ENCODE peak calls at places on chromosomes 1 and 21, in six cellular contexts. J is HCT116, T is HL-60, R is SK-N-SH, A is K562, P is Panc1. K is an unnamed sample.
A peak's percentile ranks its signal among the peaks of the same experiment; 100 is the strongest.

GRCh38 chr1:95058974-95059373 is 13.8 kb downstream of the ALG14 start:
- DNase-seq in J (no peak), T (no peak), R (no peak), A (no peak), P (no peak), K (no peak)

GRCh38 chr1:42684139-42684538 is 1.9 kb downstream of the YBX1 start:
- DNase-seq in J (no peak), T (peak; percentile 48), R (peak; percentile 42), A (no peak), P (no peak), K (peak; percentile 39)

GRCh38 chr1:184494929-184495328 is 108.1 kb downstream of the C1orf21 start:
- DNase-seq in J (no peak), T (no peak), R (no peak), A (no peak), P (no peak), K (no peak)

GRCh38 chr21:46347203-46347550 is 23.2 kb downstream of the PCNT start:
- DNase-seq in J (no peak), T (no peak), R (peak; percentile 73), A (no peak), P (no peak), K (no peak)

GRCh38 chr1:236301958-236302335 is 20.2 kb upstream of the ERO1B start:
- DNase-seq in J (no peak), T (no peak), R (no peak), A (no peak), P (no peak), K (peak; percentile 27)

GRCh38 chr1:159880435-159880834 is 18.0 kb upstream of the VSIG8 start:
- DNase-seq in J (no peak), T (peak; percentile 8), R (no peak), A (no peak), P (no peak), K (no peak)

GRCh38 chr1:206686486-206687249 is 2.0 kb downstream of the MAPKAPK2 start:
- DNase-seq in J (no peak), T (peak; percentile 32), R (no peak), A (no peak), P (no peak), K (no peak)

GRCh38 chr1:4650486-4650885 is 3.9 kb upstream of the AJAP1 start:
- DNase-seq in J (no peak), T (no peak), R (no peak), A (no peak), P (no peak), K (no peak)

GRCh38 chr1:112172294-112172882 is 182.9 kb upstream of the KCND3 start:
- DNase-seq in J (no peak), T (peak; percentile 12), R (no peak), A (peak; percentile 61), P (no peak), K (peak; percentile 86)

GRCh38 chr1:109104364-109105151 is 9.4 kb upstream of the ELAPOR1 start:
- DNase-seq in J (no peak), T (no peak), R (no peak), A (no peak), P (no peak), K (no peak)

GRCh38 chr1:40806724-40807675 is 23.4 kb downstream of the KCNQ4 start:
- DNase-seq in J (no peak), T (no peak), R (no peak), A (peak; percentile 45), P (no peak), K (peak; percentile 32)

GRCh38 chr1:1947493-1947892 is 28.4 kb upstream of the TMEM52 start:
- DNase-seq in J (no peak), T (no peak), R (no peak), A (no peak), P (no peak), K (no peak)

GRCh38 chr21:27001526-27001925 is 34.6 kb upstream of the ADAMTS5 start:
- DNase-seq in J (no peak), T (no peak), R (no peak), A (no peak), P (no peak), K (no peak)

GRCh38 chr1:38140025-38140487 is 93.5 kb upstream of the POU3F1 start:
- DNase-seq in J (no peak), T (no peak), R (no peak), A (no peak), P (no peak), K (peak; percentile 73)

GRCh38 chr1:53406551-53407235 is 52.5 kb upstream of the DMRTB1 start:
- DNase-seq in J (no peak), T (no peak), R (no peak), A (no peak), P (no peak), K (no peak)

GRCh38 chr21:29155118-29155932 is 24.9 kb downstream of the MAP3K7CL start:
- DNase-seq in J (no peak), T (no peak), R (peak; percentile 11), A (no peak), P (no peak), K (peak; percentile 39)

GRCh38 chr21:42671778-42672593 is 18.6 kb downstream of the PDE9A start:
- DNase-seq in J (no peak), T (no peak), R (no peak), A (no peak), P (no peak), K (no peak)
- H3K27ac ChIP-seq in J (peak overlapping the region; percentile 43), T (no peak overlapping the region), R (no peak overlapping the region), A (no peak overlapping the region), P (no peak overlapping the region), K (peak overlapping the region; percentile 58)

GRCh38 chr1:8342325-8342724 is 24.4 kb downstream of the SLC45A1 start:
- DNase-seq in J (no peak), T (no peak), R (no peak), A (no peak), P (no peak), K (no peak)
- TF ChIP-seq REST in J (no peak), T (no peak), R (no peak), A (no peak), P (no peak), K (no peak)

GRCh38 chr21:34667761-34668160 is 1.0 kb upstream of the CLIC6 start:
- DNase-seq in J (no peak), T (no peak), R (no peak), A (no peak), P (no peak), K (no peak)
- H3K27me3 ChIP-seq in J (no peaks in the 10 kb centered on the region), T (peaks cover 58% of the 10 kb centered on the region), R (peaks cover 72% of the 10 kb centered on the region), A (peaks cover 35% of the 10 kb centered on the region), P (peaks cover 21% of the 10 kb centered on the region), K (peaks cover 64% of the 10 kb centered on the region)

GRCh38 chr1:156152628-156153027 is 757 bp upstream of the SEMA4A start:
- DNase-seq in J (no peak), T (no peak), R (no peak), A (no peak), P (no peak), K (no peak)

GRCh38 chr1:156154317-156154749 is 948 bp downstream of the SEMA4A start:
- DNase-seq in J (no peak), T (peak; percentile 98), R (no peak), A (no peak), P (no peak), K (no peak)

GRCh38 chr1:156155760-156156495 is 2.5 kb downstream of the SEMA4A start:
- DNase-seq in J (no peak), T (no peak), R (no peak), A (no peak), P (no peak), K (no peak)

GRCh38 chr1:156151093-156151688 is 2.2 kb upstream of the SEMA4A start:
- DNase-seq in J (no peak), T (no peak), R (no peak), A (no peak), P (no peak), K (no peak)

DNA sequence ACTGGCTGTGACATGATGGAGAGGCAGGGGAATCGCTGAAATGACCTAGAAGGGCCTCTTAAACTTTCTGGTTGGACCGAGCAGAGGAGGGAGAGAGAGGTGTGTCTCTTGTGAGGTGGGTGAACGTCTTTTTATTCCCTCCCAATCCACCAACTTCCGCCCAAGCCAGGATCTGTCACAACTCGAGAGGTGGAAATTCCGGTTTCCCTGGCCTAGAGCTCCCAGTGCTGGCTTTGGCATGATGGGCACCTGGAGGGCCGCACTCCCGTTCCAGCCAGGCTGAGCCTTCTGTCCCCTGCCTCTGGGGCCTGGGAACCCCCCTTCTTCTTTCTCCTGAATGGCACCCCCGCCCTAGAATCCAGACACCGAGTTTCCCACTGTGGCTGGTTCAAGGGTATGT is at the start of gene SEMA4A:
- DNase-seq in J (no peak), T (no peak), R (no peak), A (no peak), P (no peak), K (peak; percentile 35)
- H3K27ac ChIP-seq in J (no peak within 1 kb of the TSS), T (peak within 1 kb of the TSS; percentile 81), R (no peak within 1 kb of the TSS), A (no peak within 1 kb of the TSS), P (no peak within 1 kb of the TSS), K (no peak within 1 kb of the TSS)

GRCh38 chr21:42153046-42153685 is 65.8 kb upstream of the ABCG1 start:
- DNase-seq in J (no peak), T (no peak), R (no peak), A (no peak), P (no peak), K (no peak)

GRCh38 chr21:42155045-42155855 is 63.7 kb upstream of the ABCG1 start:
- DNase-seq in J (no peak), T (no peak), R (no peak), A (no peak), P (no peak), K (no peak)

GRCh38 chr21:42154237-42155044 is 64.5 kb upstream of the ABCG1 start:
- DNase-seq in J (no peak), T (no peak), R (no peak), A (no peak), P (no peak), K (no peak)

GRCh38 chr21:42151148-42152074 is 67.5 kb upstream of the ABCG1 start:
- DNase-seq in J (no peak), T (no peak), R (no peak), A (no peak), P (no peak), K (no peak)

GRCh38 chr21:42153746-42154145 is 65.2 kb upstream of the ABCG1 start:
- DNase-seq in J (no peak), T (no peak), R (no peak), A (no peak), P (no peak), K (no peak)
- TF ChIP-seq REST in J (no peak), T (no peak), R (no peak), A (no peak), P (no peak), K (no peak)

GRCh38 chr21:36721817-36722216 is 22.9 kb downstream of the SIM2 start:
- DNase-seq in J (no peak), T (no peak), R (no peak), A (no peak), P (no peak), K (no peak)
- H3K27me3 ChIP-seq in J (no peaks in the 10 kb centered on the region), T (peaks cover 15% of the 10 kb centered on the region), R (peaks cover 59% of the 10 kb centered on the region), A (peaks cover 45% of the 10 kb centered on the region), P (no peaks in the 10 kb centered on the region), K (no peaks in the 10 kb centered on the region)

DNA sequence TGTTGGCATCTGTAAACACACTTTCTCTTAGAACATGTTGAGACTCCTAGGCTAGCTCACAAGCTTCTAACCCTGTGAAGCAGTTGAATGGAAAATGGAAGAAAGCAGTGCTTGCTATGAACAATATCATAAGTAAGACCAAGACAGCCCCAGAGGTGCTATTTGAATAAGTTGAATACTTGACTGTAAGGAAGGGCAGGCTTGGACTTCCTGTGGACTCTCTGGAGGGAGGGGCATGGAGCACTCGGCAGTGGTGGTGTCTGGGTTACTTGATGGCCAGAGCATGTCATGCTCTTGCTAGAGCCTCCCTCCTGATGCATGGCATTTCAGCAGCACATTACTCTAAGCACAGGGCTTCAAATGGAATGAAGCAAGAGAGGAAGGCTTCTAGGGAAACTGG is 60.0 kb downstream of the MRPS6 start:
- DNase-seq in J (no peak), T (no peak), R (no peak), A (no peak), P (no peak), K (no peak)
- H3K27ac ChIP-seq in J (no peak overlapping the region), T (peak overlapping the region; percentile 52), R (no peak overlapping the region), A (no peak overlapping the region), P (no peak overlapping the region), K (peak overlapping the region; percentile 36)